ENCODE peak calls at places on chromosomes 3 and 15, in five cellular contexts. N is transverse colon, D is H1, R is SK-N-SH, Q is HCT116. G is an unnamed sample.

GRCh38 chr3:3356836-3357235 is 177.3 kb upstream of the CRBN start:
- DNase-seq in N (no peak), D (no peak), R (no peak), Q (no peak), G (no peak)

GRCh38 chr15:97235285-97235985 is 725.1 kb upstream of the ARRDC4 start:
- DNase-seq in N (peak; percentile 46), D (no peak), R (peak; percentile 47), Q (peak; percentile 15), G (no peak)

GRCh38 chr3:142447308-142447851 is 457 bp downstream of the XRN1 start:
- DNase-seq in N (peak; percentile 44), D (no peak), R (no peak), Q (peak; percentile 15), G (peak; percentile 80)

GRCh38 chr3:59084598-59084997 is 34.8 kb upstream of the CFAP20DC start:
- DNase-seq in N (no peak), D (no peak), R (no peak), Q (no peak), G (no peak)

GRCh38 chr3:24352893-24353553 is 141.6 kb downstream of the THRB start:
- DNase-seq in N (no peak), D (no peak), R (no peak), Q (no peak), G (no peak)

GRCh38 chr3:195196266-195196665 is 74.7 kb downstream of the XXYLT1 start:
- DNase-seq in N (no peak), D (no peak), R (peak; percentile 48), Q (no peak), G (no peak)

GRCh38 chr3:87268646-87269211 is 7.7 kb downstream of the POU1F1 start:
- DNase-seq in N (no peak), D (no peak), R (no peak), Q (no peak), G (no peak)

GRCh38 chr3:129038121-129038855 is 22.3 kb upstream of the GP9 start:
- DNase-seq in N (no peak), D (no peak), R (peak; percentile 23), Q (no peak), G (no peak)

GRCh38 chr3:98565237-98565643 is 28.2 kb downstream of the CPOX start:
- DNase-seq in N (no peak), D (no peak), R (no peak), Q (no peak), G (no peak)

GRCh38 chr15:90209591-90209990 is 8.5 kb downstream of the SEMA4B start:
- DNase-seq in N (no peak), D (no peak), R (no peak), Q (no peak), G (no peak)

GRCh38 chr3:153503873-153504272 is 341.8 kb downstream of the RAP2B start:
- DNase-seq in N (no peak), D (no peak), R (no peak), Q (no peak), G (no peak)

GRCh38 chr3:144466114-144466513 is 494.5 kb downstream of the DIPK2A start:
- DNase-seq in N (no peak), D (no peak), R (no peak), Q (no peak), G (no peak)

GRCh38 chr3:171309906-171310359 is 150.3 kb downstream of the TNIK start:
- DNase-seq in N (no peak), D (no peak), R (no peak), Q (no peak), G (no peak)

GRCh38 chr15:63842626-63843025 is 8.9 kb upstream of the HERC1 start:
- DNase-seq in N (no peak), D (no peak), R (no peak), Q (no peak), G (no peak)

GRCh38 chr3:11230807-11231206 is 41.4 kb upstream of the ATG7 start:
- DNase-seq in N (no peak), D (no peak), R (no peak), Q (no peak), G (no peak)

GRCh38 chr3:32283304-32283703 is 44.8 kb downstream of the CMTM8 start:
- DNase-seq in N (no peak), D (no peak), R (no peak), Q (no peak), G (no peak)

GRCh38 chr15:52159645-52160044 is 31.5 kb downstream of the GNB5 start:
- DNase-seq in N (no peak), D (no peak), R (no peak), Q (no peak), G (no peak)

GRCh38 chr3:41148446-41148845 is 50.9 kb upstream of the CTNNB1 start:
- DNase-seq in N (no peak), D (no peak), R (peak; percentile 7), Q (no peak), G (peak; percentile 11)

GRCh38 chr3:49707113-49707480 is 12.4 kb downstream of the AMIGO3 start:
- DNase-seq in N (no peak), D (no peak), R (no peak), Q (no peak), G (no peak)

GRCh38 chr3:18401298-18401961 is 23.7 kb downstream of the SATB1 start:
- DNase-seq in N (no peak), D (no peak), R (no peak), Q (no peak), G (no peak)

GRCh38 chr3:183324083-183324482 is 71.0 kb downstream of the B3GNT5 start:
- DNase-seq in N (no peak), D (no peak), R (no peak), Q (no peak), G (no peak)

GRCh38 chr15:64667736-64668161 is 107.6 kb downstream of the RBPMS2 start:
- DNase-seq in N (no peak), D (no peak), R (no peak), Q (no peak), G (no peak)

GRCh38 chr3:37973250-37974054 is 17.1 kb upstream of the VILL start:
- DNase-seq in N (no peak), D (no peak), R (no peak), Q (no peak), G (no peak)

GRCh38 chr3:149657458-149657795 is 398 bp downstream of the WWTR1 start:
- DNase-seq in N (peak; percentile 32), D (no peak), R (no peak), Q (no peak), G (peak; percentile 81)

GRCh38 chr3:24495334-24495994 is 814 bp upstream of the THRB start:
- DNase-seq in N (peak; percentile 67), D (no peak), R (peak; percentile 63), Q (peak; percentile 60), G (peak; percentile 85)

GRCh38 chr15:49135342-49135857 is 20.0 kb downstream of the COPS2 start:
- DNase-seq in N (no peak), D (no peak), R (no peak), Q (no peak), G (no peak)

GRCh38 chr3:179898024-179898423 is 138.7 kb downstream of the PEX5L start:
- DNase-seq in N (no peak), D (no peak), R (peak; percentile 66), Q (peak; percentile 66), G (no peak)

GRCh38 chr15:29226431-29227216 is 43.0 kb downstream of the NSMCE3 start:
- DNase-seq in N (no peak), D (no peak), R (peak; percentile 64), Q (no peak), G (no peak)

GRCh38 chr3:113914646-113915045 is 33.2 kb upstream of the ZDHHC23 start:
- DNase-seq in N (no peak), D (no peak), R (no peak), Q (no peak), G (no peak)

GRCh38 chr3:177928156-177928555 is 608.1 kb upstream of the KCNMB2 start:
- DNase-seq in N (no peak), D (no peak), R (no peak), Q (peak; percentile 4), G (no peak)

GRCh38 chr3:71070497-71071465 is 512.7 kb downstream of the FOXP1 start:
- DNase-seq in N (no peak), D (no peak), R (no peak), Q (no peak), G (no peak)

GRCh38 chr3:72969766-72970165 is 26.8 kb upstream of the PPP4R2 start:
- DNase-seq in N (no peak), D (no peak), R (no peak), Q (no peak), G (no peak)

GRCh38 chr3:117868766-117869165 is 1159.2 kb downstream of the TUSC7 start:
- DNase-seq in N (no peak), D (no peak), R (no peak), Q (no peak), G (no peak)

GRCh38 chr3:51727500-51727899 is 20.6 kb downstream of the GRM2 start:
- DNase-seq in N (no peak), D (no peak), R (no peak), Q (no peak), G (no peak)

GRCh38 chr3:194985031-194985578 is 285.9 kb downstream of the XXYLT1 start:
- DNase-seq in N (peak; percentile 79), D (peak; percentile 75), R (no peak), Q (peak; percentile 27), G (peak; percentile 89)

GRCh38 chr15:28912422-28912821 is 26.6 kb downstream of the APBA2 start:
- DNase-seq in N (no peak), D (no peak), R (peak; percentile 71), Q (no peak), G (peak; percentile 24)

DNA sequence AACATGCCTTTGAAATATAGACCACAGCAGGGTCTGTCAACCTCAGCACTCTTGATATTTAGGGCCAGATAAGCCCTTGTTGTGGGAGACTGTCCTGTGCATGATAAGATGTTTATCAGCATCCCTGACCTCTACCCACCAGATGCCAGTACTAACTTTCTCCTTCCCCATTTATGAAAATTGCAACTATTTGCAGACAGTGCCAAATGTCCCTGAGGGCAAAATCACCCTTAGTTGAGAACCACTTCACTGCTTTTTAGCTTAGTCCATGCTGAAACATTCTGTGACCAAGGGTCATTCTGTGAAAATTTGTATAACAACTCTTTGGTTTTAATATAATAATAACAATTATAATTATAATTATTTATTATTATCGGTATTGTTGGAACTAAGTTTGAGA is 1032.4 kb downstream of the MCTP2 start:
- DNase-seq in N (no peak), D (no peak), R (no peak), Q (no peak), G (no peak)
- TF ChIP-seq POLR2AphosphoS5 in N (no peak), D (no peak), R (no peak), Q (no peak), G (no peak)

GRCh38 chr15:41853831-41854230 is 15.2 kb downstream of the PLA2G4B start:
- DNase-seq in N (no peak), D (no peak), R (no peak), Q (no peak), G (no peak)
- H3K27me3 ChIP-seq in N (peaks cover 30% of the 10 kb centered on the region), D (no peaks in the 10 kb centered on the region), R (no peaks in the 10 kb centered on the region), Q (no peaks in the 10 kb centered on the region), G (peaks cover 4% of the 10 kb centered on the region)

GRCh38 chr3:134567605-134568004 is 81.7 kb downstream of the CEP63 start:
- DNase-seq in N (no peak), D (no peak), R (no peak), Q (no peak), G (no peak)
- TF ChIP-seq POLR2AphosphoS5 in N (no peak), D (no peak), R (no peak), Q (no peak), G (no peak)

GRCh38 chr15:45132844-45133560 is 3.2 kb downstream of the DUOX1 start:
- DNase-seq in N (no peak), D (no peak), R (peak; percentile 55), Q (no peak), G (no peak)
- H3K27me3 ChIP-seq in N (peaks cover 73% of the 10 kb centered on the region), D (peaks cover 87% of the 10 kb centered on the region), R (no peaks in the 10 kb centered on the region), Q (no peaks in the 10 kb centered on the region), G (peaks cover 27% of the 10 kb centered on the region)

GRCh38 chr3:47850062-47850802 is 47.3 kb downstream of the DHX30 start:
- DNase-seq in N (no peak), D (no peak), R (peak; percentile 61), Q (no peak), G (no peak)
- TF ChIP-seq POLR2AphosphoS5 in N (no peak), D (no peak), R (peak; percentile 9), Q (peak; percentile 42), G (no peak)